ENCODE peak calls at places on chromosomes 13 and 19, in seven cellular contexts. H is cardiac fibroblast, V is PC-3, R is Caco-2, D is AG09309, Y is GM13976, C is tibial nerve. A is an unnamed sample.

GRCh38 chr19:51417807-51418152 is 338 bp upstream of the SIGLEC10 start:
- DNase-seq in H (no peak), Y (no peak), R (no peak), D (no peak), V (no peak), C (no peak), A (no peak)

GRCh38 chr19:54316746-54317107 is 3.8 kb upstream of the LILRA5 start:
- DNase-seq in C (no peak), Y (no peak), H (no peak), V (no peak), R (no peak), D (no peak), A (no peak)

GRCh38 chr19:52229524-52229923 is 39.7 kb downstream of the PPP2R1A start:
- DNase-seq in D (no peak), R (no peak), H (no peak), Y (peak; percentile 5), V (no peak), C (no peak), A (no peak)

GRCh38 chr13:97627566-97627965 is 193.6 kb downstream of the RAP2A start:
- DNase-seq in Y (no peak), R (peak; percentile 26), V (peak; percentile 61), H (peak; percentile 95), D (peak; percentile 59), C (no peak), A (peak; percentile 87)

GRCh38 chr13:109157275-109157674 is 527.9 kb downstream of the MYO16 start:
- DNase-seq in V (no peak), D (no peak), R (no peak), C (no peak), H (no peak), Y (no peak), A (no peak)

GRCh38 chr19:40744554-40745401 is 5.5 kb downstream of the ACTMAP start:
- DNase-seq in R (peak; percentile 75), C (no peak), Y (peak; percentile 55), H (no peak), V (no peak), D (no peak), A (no peak)

GRCh38 chr13:91078093-91078679 is 269.3 kb upstream of the MIR17HG start:
- DNase-seq in D (no peak), C (no peak), Y (peak; percentile 24), R (peak; percentile 15), H (peak; percentile 34), V (peak; percentile 21), A (no peak)

GRCh38 chr13:94967183-94968039 is 255.1 kb upstream of the SOX21 start:
- DNase-seq in R (no peak), V (peak; percentile 34), C (no peak), D (no peak), Y (peak; percentile 56), H (peak; percentile 6), A (peak; percentile 8)

GRCh38 chr13:50589651-50590054 is 253.8 kb downstream of the DLEU7 start:
- DNase-seq in V (peak; percentile 65), R (no peak), H (peak; percentile 71), C (no peak), D (peak; percentile 72), Y (no peak), A (peak; percentile 87)

GRCh38 chr19:15115762-15116615 is 8.8 kb downstream of the SYDE1 start:
- DNase-seq in V (no peak), D (no peak), C (no peak), H (no peak), R (no peak), Y (no peak), A (no peak)

GRCh38 chr19:54208784-54209057 is 8.1 kb downstream of the RPS9 start:
- DNase-seq in C (no peak), V (peak; percentile 39), H (no peak), Y (no peak), R (no peak), D (no peak), A (peak; percentile 22)

GRCh38 chr13:98405107-98405571 is 171.8 kb downstream of the STK24 start:
- DNase-seq in Y (no peak), C (no peak), V (no peak), D (no peak), R (peak; percentile 16), H (peak; percentile 72), A (peak; percentile 32)

GRCh38 chr19:19207637-19208582 is 3.8 kb upstream of the NCAN start:
- DNase-seq in D (no peak), R (no peak), H (no peak), Y (no peak), C (no peak), V (no peak), A (no peak)

GRCh38 chr19:17703823-17704463 is 15.3 kb upstream of the MAP1S start:
- DNase-seq in H (peak; percentile 66), V (peak; percentile 52), Y (peak; percentile 85), R (peak; percentile 25), C (peak; percentile 35), D (no peak), A (peak; percentile 45)

GRCh38 chr13:26785845-26786630 is 25.5 kb upstream of the GPR12 start:
- DNase-seq in H (peak; percentile 4), C (no peak), V (no peak), R (no peak), Y (no peak), D (no peak), A (peak; percentile 2)

GRCh38 chr19:44050740-44051653 is 839 bp upstream of the ZNF223 start:
- DNase-seq in D (no peak), V (no peak), R (peak; percentile 74), C (no peak), Y (no peak), H (no peak), A (no peak)

DNA sequence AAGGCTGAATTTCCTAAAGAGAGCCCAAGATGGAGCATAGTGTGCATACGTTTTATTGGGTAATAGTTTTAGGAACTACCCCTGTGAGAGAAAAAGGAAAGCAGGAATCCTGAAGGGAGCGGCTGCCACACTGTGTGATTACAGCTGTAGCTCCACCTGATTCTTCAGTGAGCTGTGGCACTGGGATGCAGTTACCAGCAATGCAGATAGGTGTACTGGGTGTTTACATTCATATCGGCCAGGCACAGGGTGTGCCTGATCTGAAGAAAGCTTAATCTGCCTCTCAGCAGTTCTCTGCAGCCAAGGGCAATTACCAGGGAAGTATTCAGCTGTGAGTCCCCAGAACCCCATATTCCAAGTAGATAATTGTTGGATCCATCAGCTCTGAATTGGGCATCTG is 1541.8 kb downstream of the EFNB2 start:
- DNase-seq in R (no peak), Y (no peak), D (no peak), H (no peak), V (no peak), C (no peak), A (no peak)
- TF ChIP-seq CTCF in R (no peak), Y (no peak), D (no peak), H (no peak), V (no peak), C (no peak), A (no peak)

DNA sequence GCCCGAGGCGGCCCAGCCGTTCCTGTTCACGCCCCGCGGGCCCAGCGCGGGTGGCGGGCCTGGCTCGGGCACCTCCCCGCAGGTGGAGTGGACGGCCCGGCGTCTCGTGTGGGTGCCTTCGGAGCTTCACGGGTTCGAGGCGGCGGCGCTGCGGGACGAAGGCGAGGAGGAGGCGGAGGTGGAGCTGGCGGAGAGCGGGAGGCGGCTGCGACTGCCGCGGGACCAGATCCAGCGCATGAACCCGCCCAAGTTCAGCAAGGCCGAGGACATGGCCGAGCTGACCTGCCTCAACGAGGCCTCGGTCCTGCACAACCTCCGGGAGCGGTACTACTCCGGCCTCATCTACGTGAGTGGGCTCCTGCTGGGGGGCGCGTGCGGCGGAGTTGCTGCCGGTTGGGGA is 7.0 kb downstream of the MYH14 start:
- DNase-seq in Y (no peak), R (no peak), D (no peak), C (no peak), H (no peak), V (no peak), A (no peak)
- TF ChIP-seq CTCF in Y (no peak), R (no peak), D (no peak), C (no peak), H (no peak), V (no peak), A (no peak)

DNA sequence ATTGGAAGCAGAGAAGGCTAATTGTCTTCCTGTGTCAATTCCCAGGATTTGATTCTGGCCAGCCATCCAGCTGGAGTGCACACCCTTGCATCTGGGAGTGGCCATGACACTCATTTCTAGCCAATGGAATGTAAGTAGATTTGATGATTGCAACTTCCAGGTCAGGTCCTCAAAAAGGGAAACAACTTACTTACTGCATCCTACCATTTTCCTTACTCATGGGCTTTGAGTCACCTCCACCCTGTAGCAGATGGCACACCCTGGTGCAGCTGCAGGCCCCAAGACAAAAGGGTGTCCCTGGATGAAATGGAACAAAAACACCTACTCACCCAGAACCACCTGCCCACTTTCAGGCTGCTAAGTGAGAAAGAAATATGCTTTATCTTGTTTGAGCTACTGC is 27.3 kb upstream of the MPHOSPH8 start:
- DNase-seq in V (peak; percentile 58), C (no peak), R (no peak), D (no peak), H (no peak), Y (no peak), A (peak; percentile 11)
- TF ChIP-seq CTCF in V (no peak), C (no peak), R (no peak), D (no peak), H (no peak), Y (no peak), A (no peak)

GRCh38 chr19:47226426-47227346 is 4.3 kb downstream of the BBC3 start:
- DNase-seq in H (peak; percentile 83), V (peak; percentile 28), D (no peak), R (peak; percentile 70), Y (peak; percentile 78), C (peak; percentile 72), A (peak; percentile 76)

GRCh38 chr19:47228937-47229673 is 1.9 kb downstream of the BBC3 start:
- DNase-seq in H (peak; percentile 33), R (no peak), C (no peak), Y (no peak), D (no peak), V (no peak), A (peak; percentile 56)

GRCh38 chr19:47225746-47226425 is 5.1 kb downstream of the BBC3 start:
- DNase-seq in Y (peak; percentile 97), H (peak; percentile 93), C (peak; percentile 79), V (peak; percentile 81), R (peak; percentile 94), D (no peak), A (peak; percentile 85)

GRCh38 chr19:47228168-47228936 is 2.6 kb downstream of the BBC3 start:
- DNase-seq in Y (peak; percentile 62), H (peak; percentile 23), D (no peak), V (no peak), R (peak; percentile 67), C (no peak), A (peak; percentile 22)

DNA sequence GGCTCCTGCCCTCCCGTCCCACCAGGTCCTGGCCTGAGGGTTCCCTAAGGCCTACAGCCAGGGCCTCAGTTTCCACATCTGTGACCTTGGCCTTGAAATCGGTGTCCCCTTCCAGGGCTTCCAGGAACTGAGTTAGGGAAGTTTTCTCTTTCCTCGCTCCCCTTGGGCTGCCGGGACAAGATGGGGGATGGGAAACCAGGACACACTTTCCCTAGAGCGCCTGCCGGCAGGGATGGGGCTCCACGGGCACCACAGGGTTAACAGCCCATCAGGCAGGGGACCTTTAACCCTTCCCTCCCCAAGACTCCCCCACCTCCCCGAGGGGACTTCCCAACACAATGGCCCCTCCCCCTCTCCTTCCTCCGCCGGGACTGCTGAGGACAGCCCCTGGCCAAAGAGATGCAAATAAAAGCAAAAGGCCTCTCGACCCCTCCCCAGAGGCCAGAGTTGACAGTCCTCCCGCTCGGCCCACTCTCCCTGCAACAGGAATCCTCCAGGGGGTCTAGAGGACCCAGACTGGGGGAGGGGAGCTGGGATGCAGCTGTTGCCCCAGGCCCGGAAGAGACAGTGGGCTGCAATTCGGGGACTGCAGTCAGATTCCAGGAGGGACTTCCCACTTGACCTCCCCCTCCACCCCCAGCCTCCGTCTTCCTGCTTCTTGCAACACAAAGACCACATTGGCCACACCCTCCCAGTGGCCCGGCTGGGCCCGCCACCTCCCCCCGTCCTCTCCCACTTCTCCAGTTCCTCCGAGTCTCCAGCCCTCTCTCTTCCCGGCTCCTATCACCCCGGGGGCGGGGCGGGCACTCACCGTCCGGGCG is 3.4 kb downstream of the BBC3 start:
- DNase-seq in D (peak; percentile 80), V (peak; percentile 79), R (peak; percentile 95), H (peak; percentile 98), C (peak; percentile 79), Y (peak; percentile 86), A (peak; percentile 95)
- TF ChIP-seq CTCF in D (no peak), V (no peak), R (no peak), H (no peak), C (no peak), Y (no peak), A (no peak)